ENCODE peak calls at places on chromosome 18, in five cellular contexts. One of them, this sample, is unnamed.

GRCh38 chr18:6731197-6731596 is 1.7 kb downstream of the ARHGAP28 start:
- DNase-seq in A549: no peak
- DNase-seq in IMR-90: peak
- DNase-seq in GM12878: no peak
- DNase-seq in SK-N-SH: no peak
- DNase-seq in this sample: no peak

GRCh38 chr18:35223797-35224196 is 17.0 kb upstream of the ZNF397 start:
- DNase-seq in A549: no peak
- DNase-seq in IMR-90: no peak
- DNase-seq in GM12878: no peak
- DNase-seq in SK-N-SH: no peak
- DNase-seq in this sample: no peak

GRCh38 chr18:64244571-64244970 is 95.7 kb upstream of the LINC00305 start:
- DNase-seq in A549: no peak
- DNase-seq in IMR-90: no peak
- DNase-seq in GM12878: no peak
- DNase-seq in SK-N-SH: peak
- DNase-seq in this sample: no peak

GRCh38 chr18:75070235-75070624 is 138.7 kb downstream of the PTGR3 start:
- DNase-seq in A549: no peak
- DNase-seq in IMR-90: no peak
- DNase-seq in GM12878: no peak
- DNase-seq in SK-N-SH: no peak
- DNase-seq in this sample: no peak

GRCh38 chr18:32480581-32480980 is 9.9 kb upstream of the GAREM1 start:
- DNase-seq in A549: no peak
- DNase-seq in IMR-90: peak
- DNase-seq in GM12878: no peak
- DNase-seq in SK-N-SH: no peak
- DNase-seq in this sample: no peak

GRCh38 chr18:9613550-9614400 is 584 bp downstream of the PPP4R1 start:
- DNase-seq in A549: no peak
- DNase-seq in IMR-90: peak
- DNase-seq in GM12878: no peak
- DNase-seq in SK-N-SH: peak
- DNase-seq in this sample: peak

GRCh38 chr18:36760598-36760997 is 68.2 kb downstream of the TPGS2 start:
- DNase-seq in A549: no peak
- DNase-seq in IMR-90: no peak
- DNase-seq in GM12878: no peak
- DNase-seq in SK-N-SH: no peak
- DNase-seq in this sample: no peak

GRCh38 chr18:46414863-46415262 is 242.2 kb downstream of the LOXHD1 start:
- DNase-seq in A549: no peak
- DNase-seq in IMR-90: no peak
- DNase-seq in GM12878: no peak
- DNase-seq in SK-N-SH: peak
- DNase-seq in this sample: no peak

GRCh38 chr18:36819621-36820020 is 9.2 kb downstream of the TPGS2 start:
- DNase-seq in A549: no peak
- DNase-seq in IMR-90: no peak
- DNase-seq in GM12878: no peak
- DNase-seq in SK-N-SH: no peak
- DNase-seq in this sample: no peak

GRCh38 chr18:6055711-6056110 is 160.4 kb upstream of the TMEM200C start:
- DNase-seq in A549: peak
- DNase-seq in IMR-90: peak
- DNase-seq in GM12878: no peak
- DNase-seq in SK-N-SH: peak
- DNase-seq in this sample: no peak

GRCh38 chr18:10499230-10499629 is 26.6 kb upstream of the NAPG start:
- DNase-seq in A549: no peak
- DNase-seq in IMR-90: no peak
- DNase-seq in GM12878: no peak
- DNase-seq in SK-N-SH: no peak
- DNase-seq in this sample: no peak

GRCh38 chr18:53567935-53568574 is 656.4 kb downstream of the MBD2 start:
- DNase-seq in A549: peak
- DNase-seq in IMR-90: peak
- DNase-seq in GM12878: no peak
- DNase-seq in SK-N-SH: peak
- DNase-seq in this sample: peak

GRCh38 chr18:37309059-37309458 is 256.5 kb downstream of the CELF4 start:
- DNase-seq in A549: no peak
- DNase-seq in IMR-90: no peak
- DNase-seq in GM12878: no peak
- DNase-seq in SK-N-SH: no peak
- DNase-seq in this sample: no peak

GRCh38 chr18:30862900-30863299 is 179.6 kb downstream of the DSC3 start:
- DNase-seq in A549: no peak
- DNase-seq in IMR-90: no peak
- DNase-seq in GM12878: no peak
- DNase-seq in SK-N-SH: no peak
- DNase-seq in this sample: no peak

GRCh38 chr18:26233208-26233607 is 7.0 kb downstream of the TAF4B start:
- DNase-seq in A549: no peak
- DNase-seq in IMR-90: no peak
- DNase-seq in GM12878: no peak
- DNase-seq in SK-N-SH: no peak
- DNase-seq in this sample: no peak

GRCh38 chr18:42941860-42942259 is 173.6 kb downstream of the RIT2 start:
- DNase-seq in A549: no peak
- DNase-seq in IMR-90: no peak
- DNase-seq in GM12878: no peak
- DNase-seq in SK-N-SH: no peak
- DNase-seq in this sample: no peak

GRCh38 chr18:313931-314330 is 46.1 kb upstream of the THOC1 start:
- DNase-seq in A549: no peak
- DNase-seq in IMR-90: no peak
- DNase-seq in GM12878: no peak
- DNase-seq in SK-N-SH: no peak
- DNase-seq in this sample: no peak

GRCh38 chr18:46408334-46408987 is 248.6 kb downstream of the LOXHD1 start:
- DNase-seq in A549: peak
- DNase-seq in IMR-90: no peak
- DNase-seq in GM12878: no peak
- DNase-seq in SK-N-SH: no peak
- DNase-seq in this sample: peak

GRCh38 chr18:66005831-66006588 is 255.2 kb downstream of the CDH7 start:
- DNase-seq in A549: no peak
- DNase-seq in IMR-90: no peak
- DNase-seq in GM12878: no peak
- DNase-seq in SK-N-SH: no peak
- DNase-seq in this sample: no peak

GRCh38 chr18:77061291-77061945 is 71.2 kb downstream of the MBP start:
- DNase-seq in A549: no peak
- DNase-seq in IMR-90: peak
- DNase-seq in GM12878: no peak
- DNase-seq in SK-N-SH: no peak
- DNase-seq in this sample: no peak

GRCh38 chr18:37422116-37422515 is 143.5 kb downstream of the CELF4 start:
- DNase-seq in A549: no peak
- DNase-seq in IMR-90: no peak
- DNase-seq in GM12878: no peak
- DNase-seq in SK-N-SH: peak
- DNase-seq in this sample: no peak

GRCh38 chr18:76256897-76257500 is 238.0 kb downstream of the ZNF516 start:
- DNase-seq in A549: peak
- DNase-seq in IMR-90: peak
- DNase-seq in GM12878: no peak
- DNase-seq in SK-N-SH: peak
- DNase-seq in this sample: no peak

GRCh38 chr18:9029131-9029530 is 73.4 kb upstream of the NDUFV2 start:
- DNase-seq in A549: no peak
- DNase-seq in IMR-90: no peak
- DNase-seq in GM12878: no peak
- DNase-seq in SK-N-SH: no peak
- DNase-seq in this sample: no peak

GRCh38 chr18:48932822-48933510 is 17.8 kb downstream of the SMAD7 start:
- DNase-seq in A549: no peak
- DNase-seq in IMR-90: no peak
- DNase-seq in GM12878: no peak
- DNase-seq in SK-N-SH: no peak
- DNase-seq in this sample: peak

GRCh38 chr18:8959551-8960135 is 142.9 kb upstream of the NDUFV2 start:
- DNase-seq in A549: no peak
- DNase-seq in IMR-90: no peak
- DNase-seq in GM12878: no peak
- DNase-seq in SK-N-SH: no peak
- DNase-seq in this sample: no peak

GRCh38 chr18:61201516-61201915 is 131.7 kb upstream of the CDH20 start:
- DNase-seq in A549: no peak
- DNase-seq in IMR-90: no peak
- DNase-seq in GM12878: no peak
- DNase-seq in SK-N-SH: no peak
- DNase-seq in this sample: no peak

GRCh38 chr18:25239636-25240468 is 112.1 kb downstream of the ZNF521 start:
- DNase-seq in A549: no peak
- DNase-seq in IMR-90: peak
- DNase-seq in GM12878: no peak
- DNase-seq in SK-N-SH: no peak
- DNase-seq in this sample: peak

GRCh38 chr18:28007841-28008240 is 169.1 kb downstream of the CDH2 start:
- DNase-seq in A549: no peak
- DNase-seq in IMR-90: peak
- DNase-seq in GM12878: no peak
- DNase-seq in SK-N-SH: no peak
- DNase-seq in this sample: no peak

GRCh38 chr18:71012789-71013188 is 723.9 kb downstream of the SOCS6 start:
- DNase-seq in A549: no peak
- DNase-seq in IMR-90: no peak
- DNase-seq in GM12878: no peak
- DNase-seq in SK-N-SH: no peak
- DNase-seq in this sample: no peak

GRCh38 chr18:27750014-27750413 is 426.9 kb downstream of the CDH2 start:
- DNase-seq in A549: no peak
- DNase-seq in IMR-90: peak
- DNase-seq in GM12878: no peak
- DNase-seq in SK-N-SH: peak
- DNase-seq in this sample: no peak

GRCh38 chr18:49052891-49053644 is 102.3 kb upstream of the SMAD7 start:
- DNase-seq in A549: no peak
- DNase-seq in IMR-90: peak
- DNase-seq in GM12878: no peak
- DNase-seq in SK-N-SH: peak
- DNase-seq in this sample: no peak

GRCh38 chr18:47574966-47575365 is 323.5 kb upstream of the SKOR2 start:
- DNase-seq in A549: no peak
- DNase-seq in IMR-90: no peak
- DNase-seq in GM12878: no peak
- DNase-seq in SK-N-SH: no peak
- DNase-seq in this sample: no peak

GRCh38 chr18:47582055-47582454 is 330.6 kb upstream of the SKOR2 start:
- DNase-seq in A549: no peak
- DNase-seq in IMR-90: no peak
- DNase-seq in GM12878: no peak
- DNase-seq in SK-N-SH: peak
- DNase-seq in this sample: no peak

DNA sequence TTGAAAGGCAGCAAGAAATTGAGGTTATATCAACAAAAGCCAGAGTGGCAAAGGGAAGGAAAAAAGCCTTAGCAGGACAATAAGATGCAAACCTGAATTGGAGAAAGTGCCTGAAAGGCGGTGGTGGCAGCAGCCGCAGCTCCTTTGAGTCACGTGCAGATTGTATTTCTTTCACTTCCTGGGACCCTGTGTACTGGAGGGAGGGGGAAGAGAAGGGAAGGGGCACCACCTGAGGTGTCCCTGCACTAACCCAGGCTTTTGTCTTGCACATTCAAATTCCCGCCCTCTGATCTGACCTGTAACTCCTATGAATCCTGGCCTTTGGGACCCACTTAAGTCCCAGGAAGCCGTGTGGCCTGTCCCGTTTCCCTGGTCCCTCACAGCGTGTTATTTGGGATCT is 326.1 kb upstream of the SKOR2 start:
- DNase-seq in A549: no peak
- DNase-seq in IMR-90: no peak
- DNase-seq in GM12878: no peak
- DNase-seq in SK-N-SH: no peak
- DNase-seq in this sample: no peak
- TF ChIP-seq RCOR1 in A549: no peak
- TF ChIP-seq RCOR1 in IMR-90: no peak
- TF ChIP-seq RCOR1 in GM12878: no peak
- TF ChIP-seq RCOR1 in SK-N-SH: no peak
- TF ChIP-seq RCOR1 in this sample: no peak

DNA sequence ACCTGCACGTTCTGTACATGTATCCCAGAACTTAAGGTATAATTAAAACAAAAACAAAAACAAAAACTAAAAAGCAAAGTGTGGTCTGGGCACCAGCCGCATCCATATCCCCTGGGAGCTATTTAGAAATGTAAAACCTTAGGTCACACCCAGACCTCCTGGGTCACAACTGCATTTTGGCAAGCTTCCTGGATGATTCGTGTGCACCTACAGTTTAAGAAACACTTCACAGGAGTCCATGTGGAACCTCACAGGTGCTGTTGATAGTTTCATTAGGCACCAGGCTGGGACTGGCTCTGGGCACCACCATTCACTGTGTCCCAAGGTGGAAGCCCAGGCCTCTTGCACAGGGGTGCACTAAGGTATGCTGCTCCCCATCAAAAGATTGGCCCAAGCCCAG is 103.6 kb upstream of the BOD1L2 start:
- DNase-seq in A549: no peak
- DNase-seq in IMR-90: no peak
- DNase-seq in GM12878: no peak
- DNase-seq in SK-N-SH: no peak
- DNase-seq in this sample: no peak
- TF ChIP-seq RCOR1 in A549: no peak
- TF ChIP-seq RCOR1 in IMR-90: no peak
- TF ChIP-seq RCOR1 in GM12878: no peak
- TF ChIP-seq RCOR1 in SK-N-SH: no peak
- TF ChIP-seq RCOR1 in this sample: no peak

DNA sequence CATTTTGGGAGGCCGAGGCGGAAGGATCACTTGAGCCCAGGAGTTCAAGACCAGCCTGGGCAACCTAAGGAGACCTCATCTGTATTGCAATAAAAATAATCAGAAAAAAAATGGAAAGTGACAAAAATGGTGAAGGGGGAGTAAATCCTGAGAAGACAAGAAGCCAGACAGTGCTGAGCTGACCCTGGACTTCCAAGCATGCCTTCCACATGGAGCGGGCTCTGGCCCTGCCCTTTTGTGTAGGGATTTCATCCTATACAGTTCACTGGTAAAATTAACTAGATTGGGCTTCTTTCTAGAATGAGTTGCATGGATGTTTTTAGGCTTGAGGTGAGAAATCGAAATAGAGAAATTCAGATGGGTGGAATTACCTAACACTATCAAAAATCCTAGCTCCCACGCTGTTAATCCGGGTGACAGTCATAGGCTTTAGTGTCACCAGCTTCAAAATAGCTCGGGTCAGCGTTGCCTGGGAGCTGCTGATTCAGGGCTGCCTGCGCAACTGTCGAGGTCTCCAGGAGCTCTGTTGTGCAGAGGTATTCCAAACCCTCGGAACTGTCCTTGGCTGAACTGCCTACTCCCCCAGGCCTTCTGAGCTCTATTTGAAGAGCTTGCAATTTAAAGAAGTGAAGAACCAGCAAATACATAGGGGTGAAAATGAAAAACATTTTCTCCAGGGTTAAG is 21.6 kb upstream of the ZNF532 start:
- DNase-seq in A549: no peak
- DNase-seq in IMR-90: no peak
- DNase-seq in GM12878: no peak
- DNase-seq in SK-N-SH: no peak
- DNase-seq in this sample: no peak
- TF ChIP-seq RCOR1 in A549: no peak
- TF ChIP-seq RCOR1 in IMR-90: no peak
- TF ChIP-seq RCOR1 in GM12878: no peak
- TF ChIP-seq RCOR1 in SK-N-SH: no peak
- TF ChIP-seq RCOR1 in this sample: no peak

GRCh38 chr18:52334896-52335295 is 5.1 kb upstream of the DCC start:
- DNase-seq in A549: no peak
- DNase-seq in IMR-90: peak
- DNase-seq in GM12878: no peak
- DNase-seq in SK-N-SH: no peak
- DNase-seq in this sample: no peak
- TF ChIP-seq RCOR1 in A549: no peak
- TF ChIP-seq RCOR1 in IMR-90: no peak
- TF ChIP-seq RCOR1 in GM12878: no peak
- TF ChIP-seq RCOR1 in SK-N-SH: no peak
- TF ChIP-seq RCOR1 in this sample: no peak